ENCODE peak calls at places on chromosomes 4 and X, in seven cellular contexts. L is head of caudate nucleus, O is cardiac muscle cell, S is iPS DF 6.9, Z is DMS53, W is T-helper 17 cell, D is skeletal muscle cell. J is an unnamed sample.

GRCh38 chrX:75276666-75277065 is 2.8 kb downstream of the UPRT start:
- DNase-seq in L (no peak), O (no peak), W (no peak), S (no peak), Z (no peak), D (no peak), J (no peak)

GRCh38 chrX:65744965-65745364 is 77.5 kb downstream of the MSN start:
- DNase-seq in D (no peak), Z (no peak), S (no peak), L (no peak), O (peak), W (no peak), J (no peak)

GRCh38 chr4:139453041-139453370 is 915 bp upstream of the RAB33B start:
- DNase-seq in O (no peak), D (no peak), L (no peak), W (peak), Z (peak), S (no peak), J (no peak)

GRCh38 chrX:125203737-125204578 is 115.7 kb upstream of the TEX13C start:
- DNase-seq in O (no peak), D (no peak), Z (peak), L (no peak), W (no peak), S (no peak), J (no peak)

GRCh38 chr4:121336706-121337105 is 44.1 kb downstream of the QRFPR start:
- DNase-seq in L (no peak), O (no peak), Z (no peak), S (no peak), D (no peak), W (no peak), J (no peak)

GRCh38 chr4:7253806-7254205 is 61.5 kb downstream of the SORCS2 start:
- DNase-seq in O (no peak), D (no peak), L (no peak), Z (no peak), W (no peak), S (no peak), J (no peak)

GRCh38 chrX:18549643-18550042 is 122.3 kb downstream of the RS1 start:
- DNase-seq in W (no peak), L (no peak), Z (no peak), O (no peak), D (no peak), S (no peak), J (no peak)

GRCh38 chrX:53438174-53438831 is 4.1 kb upstream of the HSD17B10 start:
- DNase-seq in L (no peak), W (no peak), D (no peak), Z (peak), O (no peak), S (no peak), J (no peak)

GRCh38 chr4:118417325-118417724 is 64.5 kb upstream of the PRSS12 start:
- DNase-seq in L (no peak), Z (no peak), D (no peak), W (no peak), O (no peak), S (no peak), J (no peak)

GRCh38 chr4:57147335-57148060 is 37.3 kb upstream of the IGFBP7 start:
- DNase-seq in D (peak), O (peak), L (peak), W (no peak), Z (no peak), S (no peak), J (no peak)

GRCh38 chr4:100295792-100296191 is 105.5 kb upstream of the DDIT4L start:
- DNase-seq in Z (peak), L (no peak), O (peak), W (no peak), D (peak), S (no peak), J (no peak)

GRCh38 chr4:4555916-4556315 is 14.1 kb upstream of the STX18 start:
- DNase-seq in S (no peak), L (no peak), Z (no peak), W (no peak), D (peak), O (peak), J (no peak)

GRCh38 chr4:33625762-33626161 is 2618.6 kb downstream of the ARAP2 start:
- DNase-seq in W (no peak), D (no peak), S (no peak), O (peak), Z (peak), L (no peak), J (no peak)

GRCh38 chrX:139720136-139720535 is 12.2 kb upstream of the MCF2 start:
- DNase-seq in L (no peak), O (peak), Z (peak), S (peak), W (no peak), D (no peak), J (peak)

GRCh38 chr4:21113496-21114213 is 413.4 kb downstream of the PACRGL start:
- DNase-seq in S (no peak), D (no peak), O (peak), L (no peak), Z (no peak), W (no peak), J (no peak)

GRCh38 chr4:88204882-88205281 is 46.4 kb upstream of the ABCG2 start:
- DNase-seq in D (no peak), S (no peak), O (peak), L (no peak), W (no peak), Z (no peak), J (no peak)

GRCh38 chr4:188002346-188002745 is 6.8 kb downstream of the ZFP42 start:
- DNase-seq in W (no peak), D (no peak), Z (no peak), O (no peak), S (no peak), L (no peak), J (no peak)

GRCh38 chr4:37812713-37813112 is 13.8 kb upstream of the PGM2 start:
- DNase-seq in W (no peak), D (peak), L (no peak), Z (no peak), O (peak), S (no peak), J (no peak)

GRCh38 chrX:53280703-53281320 is 572 bp downstream of the IQSEC2 start:
- DNase-seq in Z (no peak), W (no peak), L (no peak), D (no peak), S (no peak), O (peak), J (no peak)

GRCh38 chr4:139955600-139955999 is 198.4 kb downstream of the MAML3 start:
- DNase-seq in Z (no peak), W (no peak), D (no peak), S (no peak), L (no peak), O (no peak), J (no peak)

GRCh38 chr4:112889619-112890294 is 159.7 kb upstream of the ANK2 start:
- DNase-seq in S (no peak), W (no peak), O (peak), Z (no peak), D (peak), L (no peak), J (no peak)

GRCh38 chr4:8278421-8279287 is 9.1 kb downstream of the HTRA3 start:
- DNase-seq in L (no peak), Z (no peak), W (no peak), D (peak), S (no peak), O (peak), J (no peak)

GRCh38 chr4:188282620-188283232 is 143.5 kb downstream of the TRIML1 start:
- DNase-seq in W (no peak), O (no peak), D (no peak), Z (peak), S (no peak), L (no peak), J (no peak)

GRCh38 chr4:55851885-55852284 is 1.6 kb upstream of the EXOC1 start:
- DNase-seq in D (no peak), L (no peak), W (no peak), Z (no peak), S (no peak), O (no peak), J (no peak)

GRCh38 chrX:125436855-125437254 is 117.2 kb downstream of the TEX13C start:
- DNase-seq in Z (peak), L (no peak), O (peak), D (no peak), S (no peak), W (no peak), J (no peak)

GRCh38 chrX:103398321-103398937 is 22.1 kb downstream of the BEX3 start:
- DNase-seq in S (no peak), L (no peak), Z (peak), D (peak), O (peak), W (no peak), J (no peak)

J was measured in NT2/D1.